ENCODE peak calls at places on chromosomes 4 and X, in ten cellular contexts. One of them, this sample, is unnamed.

GRCh38 chrX:22110729-22111494 is 78.8 kb downstream of the PHEX start:
- ATAC-seq in right lobe of liver: peak
- ATAC-seq in left lung: no peak
- ATAC-seq in psoas muscle: no peak
- ATAC-seq in RWPE2: no peak
- ATAC-seq in HepG2: peak
- ATAC-seq in A549: peak
- ATAC-seq in body of pancreas: peak
- ATAC-seq in foreskin keratinocyte: peak
- ATAC-seq in GM23338: no peak
- ATAC-seq in this sample: no peak

GRCh38 chr4:150722908-150723362 is 141.0 kb downstream of the MAB21L2 start:
- ATAC-seq in psoas muscle: peak
- ATAC-seq in A549: peak
- ATAC-seq in GM23338: peak
- ATAC-seq in right lobe of liver: peak
- ATAC-seq in RWPE2: peak
- ATAC-seq in body of pancreas: peak
- ATAC-seq in left lung: peak
- ATAC-seq in HepG2: peak
- ATAC-seq in foreskin keratinocyte: peak
- ATAC-seq in this sample: peak

GRCh38 chr4:13483142-13484044 is 747 bp downstream of the RAB28 start:
- ATAC-seq in left lung: peak
- ATAC-seq in GM23338: peak
- ATAC-seq in RWPE2: peak
- ATAC-seq in body of pancreas: no peak
- ATAC-seq in A549: peak
- ATAC-seq in right lobe of liver: peak
- ATAC-seq in psoas muscle: peak
- ATAC-seq in HepG2: peak
- ATAC-seq in foreskin keratinocyte: peak
- ATAC-seq in this sample: peak

GRCh38 chr4:151294833-151295496 is 18.0 kb downstream of the PRSS48 start:
- ATAC-seq in right lobe of liver: peak
- ATAC-seq in body of pancreas: no peak
- ATAC-seq in A549: no peak
- ATAC-seq in foreskin keratinocyte: no peak
- ATAC-seq in RWPE2: no peak
- ATAC-seq in HepG2: peak
- ATAC-seq in GM23338: peak
- ATAC-seq in left lung: no peak
- ATAC-seq in psoas muscle: no peak
- ATAC-seq in this sample: no peak

GRCh38 chr4:186701273-186701672 is 22.4 kb downstream of the FAT1 start:
- ATAC-seq in right lobe of liver: no peak
- ATAC-seq in HepG2: peak
- ATAC-seq in GM23338: peak
- ATAC-seq in foreskin keratinocyte: no peak
- ATAC-seq in left lung: peak
- ATAC-seq in A549: no peak
- ATAC-seq in psoas muscle: no peak
- ATAC-seq in RWPE2: no peak
- ATAC-seq in body of pancreas: peak
- ATAC-seq in this sample: peak

GRCh38 chr4:142473218-142473959 is 372.7 kb downstream of the INPP4B start:
- ATAC-seq in HepG2: no peak
- ATAC-seq in psoas muscle: no peak
- ATAC-seq in left lung: no peak
- ATAC-seq in right lobe of liver: no peak
- ATAC-seq in A549: peak
- ATAC-seq in RWPE2: peak
- ATAC-seq in body of pancreas: no peak
- ATAC-seq in foreskin keratinocyte: peak
- ATAC-seq in GM23338: no peak
- ATAC-seq in this sample: peak

GRCh38 chr4:61555789-61556188 is 355.7 kb downstream of the ADGRL3 start:
- ATAC-seq in right lobe of liver: no peak
- ATAC-seq in foreskin keratinocyte: no peak
- ATAC-seq in left lung: no peak
- ATAC-seq in GM23338: peak
- ATAC-seq in psoas muscle: no peak
- ATAC-seq in HepG2: peak
- ATAC-seq in body of pancreas: no peak
- ATAC-seq in A549: peak
- ATAC-seq in RWPE2: no peak
- ATAC-seq in this sample: no peak

GRCh38 chr4:44845993-44846392 is 119.6 kb upstream of the GNPDA2 start:
- ATAC-seq in psoas muscle: no peak
- ATAC-seq in body of pancreas: no peak
- ATAC-seq in GM23338: no peak
- ATAC-seq in right lobe of liver: no peak
- ATAC-seq in HepG2: no peak
- ATAC-seq in RWPE2: no peak
- ATAC-seq in left lung: no peak
- ATAC-seq in A549: no peak
- ATAC-seq in foreskin keratinocyte: peak
- ATAC-seq in this sample: no peak

GRCh38 chr4:71195932-71196331 is 142.9 kb upstream of the SLC4A4 start:
- ATAC-seq in right lobe of liver: no peak
- ATAC-seq in GM23338: peak
- ATAC-seq in foreskin keratinocyte: peak
- ATAC-seq in psoas muscle: no peak
- ATAC-seq in HepG2: no peak
- ATAC-seq in body of pancreas: no peak
- ATAC-seq in left lung: peak
- ATAC-seq in RWPE2: no peak
- ATAC-seq in A549: no peak
- ATAC-seq in this sample: no peak

GRCh38 chrX:39195156-39195555 is 393.9 kb downstream of the MID1IP1 start:
- ATAC-seq in left lung: no peak
- ATAC-seq in GM23338: peak
- ATAC-seq in body of pancreas: peak
- ATAC-seq in foreskin keratinocyte: no peak
- ATAC-seq in RWPE2: no peak
- ATAC-seq in HepG2: no peak
- ATAC-seq in right lobe of liver: no peak
- ATAC-seq in psoas muscle: no peak
- ATAC-seq in A549: no peak
- ATAC-seq in this sample: no peak

GRCh38 chr4:85762204-85762884 is 287.4 kb downstream of the ARHGAP24 start:
- ATAC-seq in left lung: peak
- ATAC-seq in foreskin keratinocyte: no peak
- ATAC-seq in body of pancreas: peak
- ATAC-seq in psoas muscle: no peak
- ATAC-seq in right lobe of liver: peak
- ATAC-seq in A549: no peak
- ATAC-seq in GM23338: no peak
- ATAC-seq in RWPE2: peak
- ATAC-seq in HepG2: no peak
- ATAC-seq in this sample: peak

GRCh38 chrX:13215729-13216128 is 104.1 kb downstream of the ATXN3L start:
- ATAC-seq in foreskin keratinocyte: no peak
- ATAC-seq in HepG2: no peak
- ATAC-seq in left lung: no peak
- ATAC-seq in GM23338: no peak
- ATAC-seq in RWPE2: no peak
- ATAC-seq in body of pancreas: no peak
- ATAC-seq in psoas muscle: no peak
- ATAC-seq in A549: no peak
- ATAC-seq in right lobe of liver: no peak
- ATAC-seq in this sample: no peak

GRCh38 chrX:13721371-13721770 is 13.0 kb downstream of the TRAPPC2 start:
- ATAC-seq in GM23338: no peak
- ATAC-seq in A549: no peak
- ATAC-seq in body of pancreas: no peak
- ATAC-seq in psoas muscle: no peak
- ATAC-seq in HepG2: no peak
- ATAC-seq in RWPE2: no peak
- ATAC-seq in foreskin keratinocyte: no peak
- ATAC-seq in left lung: no peak
- ATAC-seq in right lobe of liver: no peak
- ATAC-seq in this sample: no peak

GRCh38 chr4:26937136-26937535 is 76.5 kb downstream of the STIM2 start:
- ATAC-seq in psoas muscle: no peak
- ATAC-seq in HepG2: peak
- ATAC-seq in GM23338: no peak
- ATAC-seq in A549: no peak
- ATAC-seq in right lobe of liver: peak
- ATAC-seq in foreskin keratinocyte: no peak
- ATAC-seq in left lung: peak
- ATAC-seq in RWPE2: no peak
- ATAC-seq in body of pancreas: no peak
- ATAC-seq in this sample: no peak

GRCh38 chr4:151166662-151167061 is 67.2 kb downstream of the RPS3A start:
- ATAC-seq in GM23338: peak
- ATAC-seq in HepG2: no peak
- ATAC-seq in body of pancreas: no peak
- ATAC-seq in left lung: no peak
- ATAC-seq in RWPE2: no peak
- ATAC-seq in psoas muscle: peak
- ATAC-seq in right lobe of liver: no peak
- ATAC-seq in A549: no peak
- ATAC-seq in foreskin keratinocyte: no peak
- ATAC-seq in this sample: no peak

GRCh38 chr4:650951-651883 is 22.9 kb downstream of the ATP5ME start:
- ATAC-seq in left lung: peak
- ATAC-seq in RWPE2: peak
- ATAC-seq in HepG2: peak
- ATAC-seq in body of pancreas: no peak
- ATAC-seq in right lobe of liver: no peak
- ATAC-seq in GM23338: peak
- ATAC-seq in psoas muscle: no peak
- ATAC-seq in A549: no peak
- ATAC-seq in foreskin keratinocyte: peak
- ATAC-seq in this sample: no peak

GRCh38 chrX:151680805-151681204 is 14.5 kb upstream of the PRRG3 start:
- ATAC-seq in RWPE2: no peak
- ATAC-seq in right lobe of liver: peak
- ATAC-seq in HepG2: peak
- ATAC-seq in body of pancreas: peak
- ATAC-seq in left lung: peak
- ATAC-seq in psoas muscle: peak
- ATAC-seq in GM23338: peak
- ATAC-seq in A549: peak
- ATAC-seq in foreskin keratinocyte: peak
- ATAC-seq in this sample: no peak
- TF ChIP-seq CTCF in RWPE2: peak
- TF ChIP-seq CTCF in right lobe of liver: peak
- TF ChIP-seq CTCF in HepG2: peak
- TF ChIP-seq CTCF in body of pancreas: peak
- TF ChIP-seq CTCF in left lung: peak
- TF ChIP-seq CTCF in psoas muscle: peak
- TF ChIP-seq CTCF in GM23338: peak
- TF ChIP-seq CTCF in A549: peak
- TF ChIP-seq CTCF in foreskin keratinocyte: peak
- TF ChIP-seq CTCF in this sample: peak

DNA sequence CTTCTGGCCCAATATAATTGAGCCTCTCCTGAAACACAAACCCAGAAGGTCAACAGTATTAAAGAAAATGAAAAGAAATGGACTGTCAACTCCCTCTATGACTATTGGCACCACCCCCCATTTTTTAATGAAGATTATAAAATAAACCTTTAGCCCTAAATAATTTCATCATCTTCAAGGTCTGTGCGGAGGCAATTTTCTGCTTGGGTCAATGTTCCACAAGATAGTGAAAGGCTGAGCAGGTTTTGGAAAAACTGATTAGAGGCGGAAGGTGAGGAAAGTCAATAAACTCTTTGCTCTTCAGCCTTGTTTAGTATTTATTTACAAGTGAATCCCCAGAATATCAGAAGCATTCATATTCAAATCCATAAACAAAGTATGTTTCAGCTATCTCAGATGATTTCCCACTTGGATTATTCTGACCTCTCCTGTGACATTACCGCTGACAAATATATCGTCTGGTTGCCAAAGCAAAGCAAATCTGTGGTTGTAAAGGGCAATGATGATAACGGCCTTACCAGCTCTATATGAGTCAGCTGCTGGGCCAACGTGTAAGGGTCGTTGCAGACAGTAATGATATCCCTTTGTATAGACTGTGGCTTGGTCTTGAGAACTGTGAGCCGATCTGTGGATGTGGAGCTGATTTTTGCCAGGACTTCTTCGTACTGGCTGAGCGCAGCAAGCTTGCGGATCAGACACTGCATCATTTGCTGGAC is 24.0 kb downstream of the RASGEF1B start:
- ATAC-seq in body of pancreas: no peak
- ATAC-seq in A549: no peak
- ATAC-seq in RWPE2: no peak
- ATAC-seq in GM23338: no peak
- ATAC-seq in right lobe of liver: peak
- ATAC-seq in HepG2: no peak
- ATAC-seq in foreskin keratinocyte: no peak
- ATAC-seq in left lung: no peak
- ATAC-seq in psoas muscle: no peak
- ATAC-seq in this sample: no peak
- H3K27ac ChIP-seq in body of pancreas: no peak
- H3K27ac ChIP-seq in A549: no peak
- H3K27ac ChIP-seq in RWPE2: no peak
- H3K27ac ChIP-seq in GM23338: no peak
- H3K27ac ChIP-seq in right lobe of liver: peak
- H3K27ac ChIP-seq in HepG2: no peak
- H3K27ac ChIP-seq in foreskin keratinocyte: no peak
- H3K27ac ChIP-seq in left lung: no peak
- H3K27ac ChIP-seq in psoas muscle: no peak
- H3K27ac ChIP-seq in this sample: no peak

DNA sequence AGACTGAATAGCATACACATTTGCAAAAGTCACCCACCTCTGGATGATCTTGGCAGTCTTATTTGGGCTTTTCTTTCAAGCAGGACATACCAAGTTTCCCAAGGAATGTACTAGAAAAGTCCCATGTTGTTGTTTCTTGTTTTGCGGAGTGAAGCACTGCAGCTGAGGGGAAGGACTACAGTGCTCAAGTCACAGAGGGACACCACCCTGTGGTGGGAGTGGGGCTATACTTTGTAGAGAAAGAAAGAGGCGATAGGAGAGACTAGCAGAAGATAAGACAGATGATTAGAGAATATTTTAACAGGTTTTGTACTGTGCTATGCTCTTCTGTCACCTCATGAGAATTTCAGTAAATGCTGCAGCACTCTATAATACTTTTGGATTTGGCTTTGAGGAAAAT is 280.5 kb upstream of the INTU start:
- ATAC-seq in body of pancreas: no peak
- ATAC-seq in RWPE2: no peak
- ATAC-seq in right lobe of liver: no peak
- ATAC-seq in psoas muscle: no peak
- ATAC-seq in left lung: no peak
- ATAC-seq in HepG2: peak
- ATAC-seq in GM23338: peak
- ATAC-seq in foreskin keratinocyte: no peak
- ATAC-seq in A549: no peak
- ATAC-seq in this sample: no peak
- TF ChIP-seq CTCF in body of pancreas: no peak
- TF ChIP-seq CTCF in RWPE2: no peak
- TF ChIP-seq CTCF in right lobe of liver: no peak
- TF ChIP-seq CTCF in psoas muscle: no peak
- TF ChIP-seq CTCF in left lung: no peak
- TF ChIP-seq CTCF in HepG2: no peak
- TF ChIP-seq CTCF in GM23338: peak
- TF ChIP-seq CTCF in foreskin keratinocyte: no peak
- TF ChIP-seq CTCF in A549: no peak
- TF ChIP-seq CTCF in this sample: no peak

GRCh38 chr4:139554726-139555072 is 1.3 kb downstream of the SETD7 start:
- ATAC-seq in foreskin keratinocyte: no peak
- ATAC-seq in A549: no peak
- ATAC-seq in psoas muscle: no peak
- ATAC-seq in GM23338: no peak
- ATAC-seq in body of pancreas: no peak
- ATAC-seq in left lung: no peak
- ATAC-seq in RWPE2: no peak
- ATAC-seq in right lobe of liver: no peak
- ATAC-seq in HepG2: no peak
- ATAC-seq in this sample: no peak
- H3K27ac ChIP-seq in foreskin keratinocyte: peak
- H3K27ac ChIP-seq in A549: peak
- H3K27ac ChIP-seq in psoas muscle: peak
- H3K27ac ChIP-seq in GM23338: no peak
- H3K27ac ChIP-seq in body of pancreas: peak
- H3K27ac ChIP-seq in left lung: peak
- H3K27ac ChIP-seq in RWPE2: peak
- H3K27ac ChIP-seq in right lobe of liver: peak
- H3K27ac ChIP-seq in HepG2: no peak
- H3K27ac ChIP-seq in this sample: peak